ENCODE peak calls at places on chromosomes 16 and 17, in nine cellular contexts. Q is left ventricle myocardium inferior; F is GM23338; H is AG04450; W is heart left ventricle; V is CD8-positive, alpha-beta T cell; K is heart right ventricle; G is tibial artery; L is GM12878. I is an unnamed sample.

GRCh38 chr16:86986136-86986535 is 331.1 kb downstream of the C16orf95 start:
- DNase-seq in Q (no peak), F (peak), H (no peak), W (no peak), V (no peak), K (no peak), G (no peak), L (no peak), I (no peak)

GRCh38 chr17:72158895-72159885 is 38.4 kb downstream of the SOX9 start:
- DNase-seq in Q (no peak), F (no peak), H (no peak), W (no peak), V (no peak), K (no peak), G (no peak), L (no peak), I (no peak)

GRCh38 chr16:75252049-75252864 is 833 bp upstream of the BCAR1 start:
- DNase-seq in Q (peak), F (no peak), H (no peak), W (no peak), V (no peak), K (no peak), G (peak), L (no peak), I (peak)

GRCh38 chr16:84253173-84253572 is 13.4 kb upstream of the KCNG4 start:
- DNase-seq in Q (no peak), F (no peak), H (no peak), W (no peak), V (no peak), K (no peak), G (no peak), L (no peak), I (no peak)

GRCh38 chr17:46742539-46743270 is 75.8 kb downstream of the WNT3 start:
- DNase-seq in Q (no peak), F (no peak), H (peak), W (peak), V (no peak), K (peak), G (no peak), L (no peak), I (no peak)

GRCh38 chr17:67151717-67152116 is 93.3 kb downstream of the HELZ start:
- DNase-seq in Q (no peak), F (no peak), H (no peak), W (no peak), V (no peak), K (no peak), G (no peak), L (no peak), I (no peak)

GRCh38 chr16:7086842-7087616 is 245.6 kb upstream of the RBFOX1 start:
- DNase-seq in Q (peak), F (peak), H (no peak), W (peak), V (no peak), K (peak), G (no peak), L (no peak), I (no peak)

GRCh38 chr16:73053379-73054130 is 5.6 kb upstream of the ZFHX3 start:
- DNase-seq in Q (no peak), F (peak), H (no peak), W (no peak), V (no peak), K (no peak), G (peak), L (no peak), I (no peak)

GRCh38 chr16:4733747-4734062 is 366 bp downstream of the ANKS3 start:
- DNase-seq in Q (no peak), F (no peak), H (no peak), W (peak), V (no peak), K (no peak), G (no peak), L (no peak), I (no peak)

GRCh38 chr16:85077039-85077438 is 35.2 kb downstream of the CIBAR2 start:
- DNase-seq in Q (no peak), F (peak), H (no peak), W (no peak), V (no peak), K (no peak), G (no peak), L (no peak), I (no peak)

GRCh38 chr17:54968954-54969400 is 412 bp downstream of the STXBP4 start:
- DNase-seq in Q (no peak), F (no peak), H (no peak), W (no peak), V (no peak), K (peak), G (no peak), L (no peak), I (no peak)

GRCh38 chr16:50697881-50698767 is 4.7 kb downstream of the NOD2 start:
- DNase-seq in Q (no peak), F (no peak), H (no peak), W (peak), V (no peak), K (peak), G (peak), L (peak), I (no peak)

GRCh38 chr16:35639233-35640205 is 2180.1 kb downstream of the TP53TG3F start:
- DNase-seq in Q (no peak), F (no peak), H (no peak), W (no peak), V (no peak), K (no peak), G (no peak), L (no peak), I (no peak)

GRCh38 chr17:31391496-31391949 is at the start of gene RAB11FIP4:
- DNase-seq in Q (no peak), F (peak), H (no peak), W (peak), V (no peak), K (no peak), G (peak), L (no peak), I (no peak)

GRCh38 chr16:49659356-49659755 is 196.6 kb downstream of the ZNF423 start:
- DNase-seq in Q (peak), F (no peak), H (no peak), W (no peak), V (no peak), K (no peak), G (no peak), L (no peak), I (no peak)

GRCh38 chr16:88552815-88553214 is 17.4 kb upstream of the ZC3H18 start:
- DNase-seq in Q (no peak), F (no peak), H (no peak), W (no peak), V (no peak), K (no peak), G (no peak), L (no peak), I (no peak)

GRCh38 chr17:73604476-73604875 is 39.8 kb downstream of the SDK2 start:
- DNase-seq in Q (no peak), F (no peak), H (no peak), W (no peak), V (no peak), K (no peak), G (no peak), L (no peak), I (no peak)

GRCh38 chr16:54286330-54287017 is at the start of gene IRX3:
- DNase-seq in Q (peak), F (peak), H (no peak), W (peak), V (no peak), K (peak), G (peak), L (no peak), I (peak)

GRCh38 chr16:59878999-59879398 is 1144.9 kb upstream of the GOT2 start:
- DNase-seq in Q (no peak), F (no peak), H (no peak), W (no peak), V (no peak), K (no peak), G (no peak), L (no peak), I (no peak)

GRCh38 chr16:49936791-49937190 is 80.9 kb upstream of the ZNF423 start:
- DNase-seq in Q (no peak), F (no peak), H (no peak), W (no peak), V (no peak), K (no peak), G (no peak), L (no peak), I (no peak)

GRCh38 chr17:49468827-49469385 is 26.2 kb upstream of the NGFR start:
- DNase-seq in Q (no peak), F (no peak), H (no peak), W (no peak), V (no peak), K (no peak), G (no peak), L (no peak), I (no peak)

GRCh38 chr17:28426081-28426519 is 20.1 kb upstream of the SLC46A1 start:
- DNase-seq in Q (no peak), F (peak), H (no peak), W (no peak), V (no peak), K (no peak), G (no peak), L (no peak), I (no peak)

GRCh38 chr16:13351222-13351621 is 449.8 kb downstream of the SHISA9 start:
- DNase-seq in Q (no peak), F (peak), H (no peak), W (no peak), V (no peak), K (no peak), G (no peak), L (no peak), I (no peak)

GRCh38 chr16:72419638-72420037 is 247.7 kb upstream of the PMFBP1 start:
- DNase-seq in Q (no peak), F (no peak), H (no peak), W (no peak), V (no peak), K (no peak), G (no peak), L (no peak), I (no peak)

GRCh38 chr16:87161822-87162676 is 155.1 kb downstream of the C16orf95 start:
- DNase-seq in Q (no peak), F (no peak), H (no peak), W (no peak), V (no peak), K (no peak), G (no peak), L (no peak), I (no peak)

GRCh38 chr17:68421486-68421885 is 35.8 kb downstream of the WIPI1 start:
- DNase-seq in Q (no peak), F (no peak), H (no peak), W (no peak), V (no peak), K (no peak), G (no peak), L (no peak), I (no peak)

GRCh38 chr17:80502578-80502877 is 26.1 kb upstream of the NPTX1 start:
- DNase-seq in Q (no peak), F (no peak), H (no peak), W (no peak), V (no peak), K (no peak), G (no peak), L (no peak), I (no peak)

GRCh38 chr16:8962393-8963009 is 1.2 kb downstream of the USP7 start:
- DNase-seq in Q (no peak), F (peak), H (no peak), W (no peak), V (peak), K (no peak), G (no peak), L (no peak), I (peak)

GRCh38 chr17:76138234-76138895 is 2.7 kb downstream of the FOXJ1 start:
- DNase-seq in Q (no peak), F (peak), H (no peak), W (no peak), V (no peak), K (no peak), G (no peak), L (no peak), I (no peak)

GRCh38 chr17:58576679-58577367 is 62.4 kb upstream of the MTMR4 start:
- DNase-seq in Q (no peak), F (no peak), H (no peak), W (no peak), V (no peak), K (no peak), G (no peak), L (no peak), I (no peak)

GRCh38 chr16:4615389-4616046 is 830 bp upstream of the UBALD1 start:
- DNase-seq in Q (peak), F (no peak), H (no peak), W (peak), V (no peak), K (no peak), G (no peak), L (no peak), I (peak)

GRCh38 chr16:51900221-51900780 is 646.6 kb downstream of the TOX3 start:
- DNase-seq in Q (no peak), F (no peak), H (no peak), W (no peak), V (no peak), K (no peak), G (no peak), L (no peak), I (no peak)

GRCh38 chr16:13793788-13794461 is 126.0 kb upstream of the ERCC4 start:
- DNase-seq in Q (no peak), F (no peak), H (no peak), W (no peak), V (no peak), K (peak), G (peak), L (no peak), I (no peak)

GRCh38 chr16:60438894-60439293 is 1597.3 kb downstream of the CDH8 start:
- DNase-seq in Q (no peak), F (no peak), H (no peak), W (no peak), V (no peak), K (no peak), G (no peak), L (no peak), I (no peak)

DNA sequence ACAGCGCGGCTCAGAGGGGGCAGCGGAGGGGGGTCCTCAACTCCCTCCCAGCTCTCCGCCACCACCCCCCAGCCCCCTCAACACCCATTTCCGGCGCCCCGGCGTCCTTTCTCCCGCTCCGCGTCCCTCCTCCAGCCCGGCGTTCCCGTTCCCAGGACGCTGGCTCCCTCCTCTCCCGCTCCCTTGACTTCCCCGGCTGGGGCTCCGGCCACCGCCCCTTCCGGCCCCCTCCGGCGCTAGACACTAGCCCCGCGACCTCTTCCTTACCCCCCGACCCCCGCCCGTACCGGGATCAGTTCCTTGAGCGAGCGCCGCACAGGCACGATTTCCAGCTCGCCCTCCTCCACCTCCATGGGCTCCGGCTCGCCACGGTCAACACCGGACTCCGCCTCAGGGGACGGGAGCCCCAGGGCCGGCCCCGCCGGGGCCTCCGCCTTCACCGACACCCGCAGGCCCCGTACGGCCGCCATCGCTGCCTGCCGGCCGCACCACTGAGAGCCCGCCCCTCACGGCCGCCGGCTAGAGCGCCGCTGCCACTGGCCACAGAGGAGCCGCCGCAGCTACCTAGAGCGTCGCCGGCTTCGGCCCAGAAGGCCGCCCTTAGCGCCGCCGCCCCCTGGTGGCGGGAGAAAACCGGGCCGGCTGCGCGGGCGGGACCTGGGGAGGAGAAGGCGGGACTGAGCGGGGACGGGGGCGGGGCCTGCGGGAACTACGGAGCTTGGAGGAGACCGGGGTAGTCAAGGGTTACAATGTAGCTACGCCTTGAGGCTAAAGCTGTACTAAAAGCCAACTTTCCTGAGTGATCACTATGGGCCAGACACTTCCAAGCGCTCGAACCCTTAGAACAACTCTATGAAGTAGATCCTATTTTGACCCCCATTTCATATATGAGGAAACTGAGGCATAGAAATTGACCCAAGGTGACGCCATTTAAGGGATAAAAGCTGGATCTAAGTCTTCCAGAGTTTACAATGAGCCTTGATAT is at the start of gene NCBP3:
- DNase-seq in Q (peak), F (peak), H (peak), W (peak), V (peak), K (peak), G (peak), L (peak), I (peak)
- TF ChIP-seq CTCF in Q (peak), F (peak), H (peak), W (peak), V (peak), K (peak), G (peak), L (peak), I (peak)

DNA sequence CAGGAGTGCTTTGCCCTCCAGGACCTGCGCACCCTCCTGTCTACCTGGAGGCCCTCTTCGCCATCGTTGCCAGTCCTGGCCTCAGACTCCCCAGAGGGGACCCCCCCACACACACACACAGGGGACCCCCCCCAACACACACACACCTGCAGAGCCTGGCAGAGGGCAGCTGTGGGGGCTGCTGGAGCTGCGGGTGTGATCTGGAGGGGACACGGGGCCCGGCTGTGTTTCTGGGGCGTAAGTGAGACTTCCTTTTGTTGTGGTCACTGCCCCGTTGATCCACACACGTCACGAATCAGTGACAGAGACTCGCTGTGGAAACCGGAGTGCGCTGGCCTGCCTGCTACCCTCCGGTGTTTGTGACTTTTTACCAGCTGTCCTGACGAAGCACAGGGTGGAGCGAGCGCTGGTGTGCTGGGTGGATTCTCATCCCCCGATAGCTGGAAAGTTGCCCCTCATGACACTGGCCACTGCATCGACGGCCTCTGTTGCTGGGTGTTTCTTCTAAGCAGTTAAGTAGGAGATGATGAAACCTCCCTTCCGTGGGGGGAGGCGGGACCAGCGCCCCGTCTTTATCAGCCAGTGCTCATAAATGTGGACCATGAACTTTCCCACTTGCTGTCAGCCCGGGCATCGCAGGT is 2.3 kb downstream of the METRNL start:
- DNase-seq in Q (no peak), F (no peak), H (no peak), W (no peak), V (no peak), K (no peak), G (peak), L (no peak), I (no peak)
- H3K4me3 ChIP-seq in Q (peak), F (peak), H (peak), W (peak), V (peak), K (peak), G (peak), L (no peak), I (peak)

DNA sequence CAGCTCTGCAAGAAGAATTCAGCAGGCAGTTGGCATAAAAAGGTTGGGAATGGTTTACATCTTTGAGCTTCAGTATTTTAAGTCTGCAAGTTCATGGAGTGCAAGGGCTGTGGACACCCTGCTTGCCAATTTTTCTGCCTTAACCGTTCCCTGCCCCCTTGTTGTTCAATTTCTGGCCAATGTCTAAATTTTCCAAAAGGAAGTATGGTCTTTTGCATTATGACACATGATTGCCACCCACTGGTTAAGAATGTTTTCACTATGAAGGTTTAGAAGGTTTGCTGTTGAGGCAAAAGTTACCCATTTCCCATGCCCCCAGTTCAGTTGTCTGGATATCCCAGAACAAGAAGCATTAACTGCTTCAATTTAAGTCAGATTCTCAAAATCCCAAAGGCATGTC is 441.9 kb downstream of the CDH13 start:
- DNase-seq in Q (no peak), F (no peak), H (no peak), W (no peak), V (no peak), K (peak), G (no peak), L (no peak), I (no peak)
- TF ChIP-seq CTCF in Q (peak), F (no peak), H (peak), W (peak), V (no peak), K (peak), G (peak), L (no peak), I (no peak)

DNA sequence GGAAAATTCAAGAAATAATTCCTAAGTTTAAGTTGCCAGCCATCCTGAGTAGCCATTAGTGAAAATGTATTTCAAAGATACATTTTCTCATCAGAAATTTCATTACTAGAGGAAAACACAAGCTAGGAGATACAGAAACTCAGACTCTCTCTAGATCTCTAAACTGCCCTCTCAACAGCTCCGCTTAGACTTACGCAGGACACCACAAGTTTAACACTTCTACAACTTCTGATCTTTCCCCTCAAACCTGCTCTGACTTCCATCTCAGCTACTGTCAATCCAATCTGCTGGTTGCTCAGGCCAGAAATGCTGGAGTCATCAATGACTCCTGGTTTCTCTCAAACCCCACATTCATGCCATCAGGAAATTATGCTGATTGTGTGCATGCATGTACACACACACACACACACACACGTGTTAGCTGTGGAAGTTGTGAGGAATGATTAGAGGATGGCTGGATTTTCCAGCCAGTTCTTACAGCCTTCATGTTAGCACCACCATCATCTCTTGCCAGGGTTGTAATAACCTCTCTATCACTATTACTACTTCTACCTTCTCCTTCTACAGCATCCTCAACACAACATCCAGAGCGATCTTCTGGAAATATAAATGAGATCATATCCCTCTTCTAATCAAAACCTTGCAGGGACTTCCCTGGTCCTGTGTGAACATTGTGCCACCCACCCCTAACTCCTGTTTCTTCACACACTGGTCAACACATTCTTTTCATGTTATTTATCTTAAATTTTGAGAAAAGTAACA is 47.1 kb downstream of the COX10 start:
- DNase-seq in Q (no peak), F (no peak), H (no peak), W (no peak), V (no peak), K (no peak), G (no peak), L (no peak), I (no peak)
- H3K4me3 ChIP-seq in Q (no peak), F (no peak), H (no peak), W (no peak), V (no peak), K (no peak), G (no peak), L (no peak), I (no peak)

DNA sequence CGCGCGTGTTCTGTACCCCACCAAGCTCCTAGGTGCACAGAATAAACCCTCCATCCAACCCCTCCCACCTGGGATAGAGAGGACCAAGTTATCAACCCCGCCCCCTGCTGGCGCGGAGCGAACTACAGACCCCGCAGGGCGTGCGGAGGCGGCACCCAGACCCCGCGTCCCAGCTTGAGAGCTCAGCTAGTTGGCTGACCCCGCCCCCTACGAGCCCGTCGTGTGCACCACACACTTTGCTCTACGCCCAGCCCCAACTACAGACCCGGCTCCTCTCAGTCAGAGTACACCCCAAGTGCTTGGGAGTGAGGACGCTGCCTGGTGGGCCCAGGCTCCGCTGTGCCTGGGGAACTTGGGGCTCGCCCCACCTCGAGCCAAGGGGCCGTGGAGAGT is 1.5 kb downstream of the GRIN2A start:
- DNase-seq in Q (no peak), F (peak), H (no peak), W (no peak), V (no peak), K (peak), G (no peak), L (no peak), I (no peak)
- TF ChIP-seq CTCF in Q (peak), F (peak), H (no peak), W (peak), V (no peak), K (peak), G (peak), L (peak), I (no peak)

I was measured in ovary.